ENCODE peak calls at places on chromosomes 1 and 21, in seven cellular contexts. One of them, this sample, is unnamed.

GRCh38 chr1:196271212-196271947 is 336.9 kb downstream of the KCNT2 start:
- DNase-seq in K562: no peak
- DNase-seq in keratinocyte: no peak
- DNase-seq in IMR-90: no peak
- DNase-seq in neural progenitor cell: no peak
- DNase-seq in PC-9: no peak
- DNase-seq in hepatocyte: no peak
- DNase-seq in this sample: no peak

GRCh38 chr1:36605942-36606690 is 123.4 kb upstream of the CSF3R start:
- DNase-seq in K562: no peak
- DNase-seq in keratinocyte: no peak
- DNase-seq in IMR-90: no peak
- DNase-seq in neural progenitor cell: no peak
- DNase-seq in PC-9: no peak
- DNase-seq in hepatocyte: no peak
- DNase-seq in this sample: no peak

GRCh38 chr1:194658090-194658439 is 1471.7 kb upstream of the B3GALT2 start:
- DNase-seq in K562: peak; percentile 65
- DNase-seq in keratinocyte: no peak
- DNase-seq in IMR-90: peak; percentile 81
- DNase-seq in neural progenitor cell: no peak
- DNase-seq in PC-9: peak; percentile 50
- DNase-seq in hepatocyte: no peak
- DNase-seq in this sample: peak; percentile 79

GRCh38 chr1:20574686-20575543 is 14.0 kb upstream of the CDA start:
- DNase-seq in K562: peak; percentile 91
- DNase-seq in keratinocyte: no peak
- DNase-seq in IMR-90: peak; percentile 75
- DNase-seq in neural progenitor cell: peak; percentile 88
- DNase-seq in PC-9: no peak
- DNase-seq in hepatocyte: peak; percentile 84
- DNase-seq in this sample: peak; percentile 51

GRCh38 chr1:235650341-235651169 is 971 bp upstream of the GNG4 start:
- DNase-seq in K562: no peak
- DNase-seq in keratinocyte: no peak
- DNase-seq in IMR-90: no peak
- DNase-seq in neural progenitor cell: peak; percentile 80
- DNase-seq in PC-9: no peak
- DNase-seq in hepatocyte: peak; percentile 73
- DNase-seq in this sample: no peak

GRCh38 chr21:32371913-32372314 is 20.9 kb downstream of the URB1 start:
- DNase-seq in K562: no peak
- DNase-seq in keratinocyte: no peak
- DNase-seq in IMR-90: peak; percentile 83
- DNase-seq in neural progenitor cell: no peak
- DNase-seq in PC-9: peak; percentile 56
- DNase-seq in hepatocyte: no peak
- DNase-seq in this sample: peak; percentile 73

GRCh38 chr1:116002781-116003455 is 26.6 kb downstream of the SLC22A15 start:
- DNase-seq in K562: no peak
- DNase-seq in keratinocyte: no peak
- DNase-seq in IMR-90: no peak
- DNase-seq in neural progenitor cell: no peak
- DNase-seq in PC-9: no peak
- DNase-seq in hepatocyte: no peak
- DNase-seq in this sample: peak; percentile 2

GRCh38 chr1:229572286-229572685 is 13.8 kb upstream of the ABCB10 start:
- DNase-seq in K562: no peak
- DNase-seq in keratinocyte: no peak
- DNase-seq in IMR-90: no peak
- DNase-seq in neural progenitor cell: no peak
- DNase-seq in PC-9: peak; percentile 80
- DNase-seq in hepatocyte: no peak
- DNase-seq in this sample: no peak

GRCh38 chr1:52996653-52997052 is 65.4 kb upstream of the PODN start:
- DNase-seq in K562: no peak
- DNase-seq in keratinocyte: no peak
- DNase-seq in IMR-90: peak; percentile 22
- DNase-seq in neural progenitor cell: no peak
- DNase-seq in PC-9: no peak
- DNase-seq in hepatocyte: no peak
- DNase-seq in this sample: no peak

GRCh38 chr21:45970674-45971486 is 10.7 kb upstream of the COL6A1 start:
- DNase-seq in K562: peak; percentile 82
- DNase-seq in keratinocyte: no peak
- DNase-seq in IMR-90: peak; percentile 44
- DNase-seq in neural progenitor cell: peak; percentile 82
- DNase-seq in PC-9: no peak
- DNase-seq in hepatocyte: peak; percentile 83
- DNase-seq in this sample: no peak

GRCh38 chr1:52662645-52663313 is 29.8 kb downstream of the SHISAL2A start:
- DNase-seq in K562: no peak
- DNase-seq in keratinocyte: peak; percentile 78
- DNase-seq in IMR-90: peak; percentile 52
- DNase-seq in neural progenitor cell: peak; percentile 94
- DNase-seq in PC-9: peak; percentile 98
- DNase-seq in hepatocyte: peak; percentile 84
- DNase-seq in this sample: peak; percentile 96

GRCh38 chr1:189804352-189804751 is 673.3 kb downstream of the BRINP3 start:
- DNase-seq in K562: no peak
- DNase-seq in keratinocyte: no peak
- DNase-seq in IMR-90: no peak
- DNase-seq in neural progenitor cell: peak; percentile 17
- DNase-seq in PC-9: no peak
- DNase-seq in hepatocyte: no peak
- DNase-seq in this sample: no peak

GRCh38 chr1:33971018-33971710 is 107.3 kb downstream of the HMGB4 start:
- DNase-seq in K562: no peak
- DNase-seq in keratinocyte: no peak
- DNase-seq in IMR-90: peak; percentile 15
- DNase-seq in neural progenitor cell: peak; percentile 47
- DNase-seq in PC-9: no peak
- DNase-seq in hepatocyte: peak; percentile 56
- DNase-seq in this sample: no peak

GRCh38 chr1:25106981-25107642 is 125.2 kb downstream of the SYF2 start:
- DNase-seq in K562: no peak
- DNase-seq in keratinocyte: no peak
- DNase-seq in IMR-90: no peak
- DNase-seq in neural progenitor cell: no peak
- DNase-seq in PC-9: no peak
- DNase-seq in hepatocyte: no peak
- DNase-seq in this sample: no peak

GRCh38 chr1:145695781-145696629 is 11.2 kb downstream of the PDZK1 start:
- DNase-seq in K562: no peak
- DNase-seq in keratinocyte: no peak
- DNase-seq in IMR-90: no peak
- DNase-seq in neural progenitor cell: no peak
- DNase-seq in PC-9: no peak
- DNase-seq in hepatocyte: no peak
- DNase-seq in this sample: no peak

GRCh38 chr1:233448290-233448689 is 120.8 kb downstream of the MAP3K21 start:
- DNase-seq in K562: no peak
- DNase-seq in keratinocyte: no peak
- DNase-seq in IMR-90: no peak
- DNase-seq in neural progenitor cell: no peak
- DNase-seq in PC-9: no peak
- DNase-seq in hepatocyte: no peak
- DNase-seq in this sample: no peak

GRCh38 chr1:116712510-116712909 is 41.7 kb upstream of the CD2 start:
- DNase-seq in K562: no peak
- DNase-seq in keratinocyte: no peak
- DNase-seq in IMR-90: no peak
- DNase-seq in neural progenitor cell: no peak
- DNase-seq in PC-9: no peak
- DNase-seq in hepatocyte: no peak
- DNase-seq in this sample: no peak

GRCh38 chr1:66725885-66726665 is 26.2 kb upstream of the DYNLT5 start:
- DNase-seq in K562: peak; percentile 34
- DNase-seq in keratinocyte: peak; percentile 9
- DNase-seq in IMR-90: peak; percentile 81
- DNase-seq in neural progenitor cell: peak; percentile 87
- DNase-seq in PC-9: peak; percentile 42
- DNase-seq in hepatocyte: peak; percentile 81
- DNase-seq in this sample: peak; percentile 56

DNA sequence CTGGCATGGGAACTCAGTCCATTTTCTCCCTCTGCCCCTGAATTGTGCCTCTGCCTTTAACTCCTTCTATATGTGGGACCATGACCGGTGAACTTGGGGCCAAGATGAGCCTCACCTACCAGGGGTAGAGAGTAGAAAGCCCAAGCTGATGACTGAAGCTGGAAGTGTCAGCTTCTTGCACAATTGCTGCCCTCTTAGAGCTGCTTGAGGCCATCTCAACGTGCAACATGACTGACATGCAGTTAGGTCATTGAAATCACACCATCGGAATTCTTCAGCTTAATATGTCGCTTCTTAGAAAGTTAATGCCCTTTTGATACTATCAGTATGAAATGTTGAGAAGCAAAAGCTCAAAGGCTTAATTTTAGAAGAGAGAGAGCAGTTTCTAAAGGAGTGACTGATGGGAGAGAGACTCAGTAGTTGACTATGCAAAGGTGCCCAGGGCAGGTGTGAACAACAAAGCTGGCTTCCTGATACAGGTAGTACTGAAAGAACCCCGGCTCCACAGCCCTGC is 89.4 kb upstream of the UBE2U start:
- DNase-seq in K562: no peak
- DNase-seq in keratinocyte: no peak
- DNase-seq in IMR-90: no peak
- DNase-seq in neural progenitor cell: no peak
- DNase-seq in PC-9: no peak
- DNase-seq in hepatocyte: no peak
- DNase-seq in this sample: peak; percentile 40
- H3K4me2 ChIP-seq in K562: no peak overlapping the region
- H3K4me2 ChIP-seq in keratinocyte: no peak overlapping the region
- H3K4me2 ChIP-seq in IMR-90: no peak overlapping the region
- H3K4me2 ChIP-seq in neural progenitor cell: no peak overlapping the region
- H3K4me2 ChIP-seq in PC-9: no peak overlapping the region
- H3K4me2 ChIP-seq in hepatocyte: no peak overlapping the region
- H3K4me2 ChIP-seq in this sample: no peak overlapping the region

GRCh38 chr1:40373323-40374283 is at the start of gene SMAP2:
- DNase-seq in K562: peak; percentile 100
- DNase-seq in keratinocyte: peak; percentile 77
- DNase-seq in IMR-90: peak; percentile 92
- DNase-seq in neural progenitor cell: peak; percentile 98
- DNase-seq in PC-9: peak; percentile 85
- DNase-seq in hepatocyte: peak; percentile 99
- DNase-seq in this sample: peak; percentile 95
- TF ChIP-seq CTCF in K562: no peak
- TF ChIP-seq CTCF in keratinocyte: no peak
- TF ChIP-seq CTCF in IMR-90: no peak
- TF ChIP-seq CTCF in neural progenitor cell: no peak
- TF ChIP-seq CTCF in PC-9: no peak
- TF ChIP-seq CTCF in hepatocyte: no peak
- TF ChIP-seq CTCF in this sample: no peak

GRCh38 chr1:10065760-10066159 is 33.0 kb downstream of the UBE4B start:
- DNase-seq in K562: no peak
- DNase-seq in keratinocyte: no peak
- DNase-seq in IMR-90: no peak
- DNase-seq in neural progenitor cell: no peak
- DNase-seq in PC-9: no peak
- DNase-seq in hepatocyte: no peak
- DNase-seq in this sample: no peak

GRCh38 chr1:10061276-10061675 is 28.5 kb downstream of the UBE4B start:
- DNase-seq in K562: no peak
- DNase-seq in keratinocyte: no peak
- DNase-seq in IMR-90: no peak
- DNase-seq in neural progenitor cell: no peak
- DNase-seq in PC-9: no peak
- DNase-seq in hepatocyte: no peak
- DNase-seq in this sample: no peak

GRCh38 chr1:10065344-10065685 is 32.6 kb downstream of the UBE4B start:
- DNase-seq in K562: peak; percentile 39
- DNase-seq in keratinocyte: no peak
- DNase-seq in IMR-90: no peak
- DNase-seq in neural progenitor cell: peak; percentile 3
- DNase-seq in PC-9: no peak
- DNase-seq in hepatocyte: peak; percentile 35
- DNase-seq in this sample: no peak

GRCh38 chr1:10064416-10065343 is 31.9 kb downstream of the UBE4B start:
- DNase-seq in K562: no peak
- DNase-seq in keratinocyte: no peak
- DNase-seq in IMR-90: peak; percentile 73
- DNase-seq in neural progenitor cell: no peak
- DNase-seq in PC-9: no peak
- DNase-seq in hepatocyte: no peak
- DNase-seq in this sample: peak; percentile 50

DNA sequence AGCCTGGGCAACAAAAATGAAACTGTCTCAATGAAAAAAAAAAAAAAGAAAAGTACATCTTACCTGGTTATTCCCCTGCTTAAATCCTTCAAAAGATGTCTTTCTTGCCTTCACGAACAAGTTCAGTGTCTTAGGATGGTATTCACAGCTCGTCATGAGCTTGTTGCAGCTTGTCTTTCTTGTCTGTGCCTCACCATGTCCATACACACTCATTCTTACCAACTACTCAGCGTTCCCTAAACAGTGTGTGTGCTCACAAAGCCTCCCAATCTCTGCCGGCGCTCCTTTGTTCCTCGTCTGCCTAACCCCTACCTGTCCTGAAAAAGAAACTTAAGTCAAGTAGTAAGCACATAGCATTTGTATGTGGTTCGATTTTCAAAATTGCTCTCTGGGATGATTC is 31.1 kb downstream of the UBE4B start:
- DNase-seq in K562: no peak
- DNase-seq in keratinocyte: peak; percentile 89
- DNase-seq in IMR-90: no peak
- DNase-seq in neural progenitor cell: no peak
- DNase-seq in PC-9: no peak
- DNase-seq in hepatocyte: no peak
- DNase-seq in this sample: peak; percentile 98
- H3K4me3 ChIP-seq in K562: no peak overlapping the region
- H3K4me3 ChIP-seq in keratinocyte: peak overlapping the region; percentile 60
- H3K4me3 ChIP-seq in IMR-90: no peak overlapping the region
- H3K4me3 ChIP-seq in neural progenitor cell: no peak overlapping the region
- H3K4me3 ChIP-seq in PC-9: no peak overlapping the region
- H3K4me3 ChIP-seq in hepatocyte: no peak overlapping the region
- H3K4me3 ChIP-seq in this sample: peak overlapping the region; percentile 38

DNA sequence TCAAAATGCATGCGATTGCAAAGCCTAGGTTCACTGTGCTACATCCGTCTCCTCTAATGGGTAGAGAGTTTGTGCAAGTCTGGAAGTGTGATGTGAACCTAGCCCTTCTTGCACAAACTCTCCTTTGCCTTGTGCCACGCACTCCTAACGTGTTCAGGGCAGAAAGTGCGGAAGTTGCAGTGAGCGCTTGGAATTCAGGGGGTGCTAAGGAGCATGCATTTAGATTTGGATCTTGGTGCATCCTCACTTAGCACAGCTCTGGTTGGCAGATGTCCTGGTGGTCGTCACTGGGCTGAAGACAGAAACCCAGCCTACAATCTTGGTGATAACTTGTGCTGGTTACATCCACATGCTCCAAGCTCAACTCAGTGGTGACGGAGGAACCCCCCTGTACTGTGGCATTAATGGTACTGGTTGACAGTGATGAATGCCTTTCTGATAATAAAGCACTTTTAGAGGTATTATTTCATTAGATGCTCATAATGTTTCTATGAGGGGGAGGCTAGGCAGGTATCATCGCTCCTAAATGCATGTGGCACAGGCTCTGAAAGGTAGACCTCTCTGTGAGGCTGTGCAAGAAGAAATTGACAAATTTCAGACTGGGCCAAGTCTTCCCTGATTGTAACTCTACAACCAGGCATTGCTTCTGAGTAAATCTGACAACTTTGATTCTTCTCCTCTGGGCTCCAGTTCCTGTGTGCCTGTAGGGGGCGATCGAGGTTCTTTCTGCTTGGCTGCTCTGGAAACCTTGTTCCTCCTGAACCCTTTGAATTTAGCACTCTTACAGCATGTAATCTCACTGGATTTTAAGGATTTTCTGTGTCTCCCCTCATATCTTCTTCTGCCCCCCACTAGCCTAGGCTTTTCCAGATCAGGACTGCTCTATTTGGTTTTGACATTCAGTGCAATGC is 40.6 kb downstream of the MAPKAPK2 start:
- DNase-seq in K562: peak; percentile 73
- DNase-seq in keratinocyte: no peak
- DNase-seq in IMR-90: peak; percentile 51
- DNase-seq in neural progenitor cell: peak; percentile 65
- DNase-seq in PC-9: no peak
- DNase-seq in hepatocyte: peak; percentile 57
- DNase-seq in this sample: no peak
- H3K4me2 ChIP-seq in K562: no peak overlapping the region
- H3K4me2 ChIP-seq in keratinocyte: no peak overlapping the region
- H3K4me2 ChIP-seq in IMR-90: no peak overlapping the region
- H3K4me2 ChIP-seq in neural progenitor cell: no peak overlapping the region
- H3K4me2 ChIP-seq in PC-9: peak overlapping the region; percentile 66
- H3K4me2 ChIP-seq in hepatocyte: no peak overlapping the region
- H3K4me2 ChIP-seq in this sample: no peak overlapping the region